ENCODE peak calls at places on chromosome 15, in ten cellular contexts. I is left lung, D is colonic mucosa, M is right atrium auricular region, W is prostate gland, N is keratinocyte, E is uterus, Q is mucosa of descending colon, R is fibroblast of lung, F is PC-3. C is an unnamed sample.

GRCh38 chr15:68672781-68673205 is 94.0 kb downstream of the CORO2B start:
- DNase-seq in I (no peak), D (no peak), M (no peak), W (no peak), N (no peak), E (no peak), Q (no peak), R (peak; percentile 3), F (peak; percentile 7), C (no peak)

GRCh38 chr15:101318810-101319200 is 23.8 kb upstream of the SNRPA1 start:
- DNase-seq in I (no peak), D (no peak), M (no peak), W (no peak), N (no peak), E (no peak), Q (no peak), R (no peak), F (no peak), C (no peak)

GRCh38 chr15:70447511-70447910 is 315.8 kb downstream of the UACA start:
- DNase-seq in I (no peak), D (no peak), M (no peak), W (no peak), N (no peak), E (no peak), Q (no peak), R (no peak), F (no peak), C (no peak)

GRCh38 chr15:81297580-81298575 is 26.1 kb downstream of the STARD5 start:
- DNase-seq in I (no peak), D (no peak), M (no peak), W (no peak), N (no peak), E (no peak), Q (no peak), R (no peak), F (peak; percentile 17), C (no peak)

GRCh38 chr15:81410318-81410753 is 36.3 kb upstream of the TMC3 start:
- DNase-seq in I (no peak), D (peak; percentile 34), M (peak; percentile 89), W (peak; percentile 48), N (peak; percentile 9), E (peak; percentile 40), Q (no peak), R (peak; percentile 56), F (peak; percentile 78), C (no peak)

GRCh38 chr15:65603559-65603958 is 7.4 kb downstream of the INTS14 start:
- DNase-seq in I (no peak), D (no peak), M (no peak), W (no peak), N (no peak), E (no peak), Q (no peak), R (no peak), F (no peak), C (no peak)

GRCh38 chr15:78149805-78150751 is 916 bp downstream of the IDH3A start:
- DNase-seq in I (no peak), D (peak; percentile 55), M (no peak), W (no peak), N (no peak), E (no peak), Q (no peak), R (no peak), F (peak; percentile 38), C (no peak)

GRCh38 chr15:46409879-46410278 is 775.0 kb downstream of the SQOR start:
- DNase-seq in I (no peak), D (no peak), M (no peak), W (no peak), N (no peak), E (no peak), Q (no peak), R (no peak), F (no peak), C (no peak)

GRCh38 chr15:26082833-26083174 is 219.7 kb upstream of the ATP10A start:
- DNase-seq in I (no peak), D (peak; percentile 22), M (no peak), W (peak; percentile 22), N (no peak), E (no peak), Q (no peak), R (no peak), F (no peak), C (no peak)

GRCh38 chr15:26081758-26082068 is 218.6 kb upstream of the ATP10A start:
- DNase-seq in I (no peak), D (no peak), M (no peak), W (no peak), N (no peak), E (no peak), Q (no peak), R (no peak), F (no peak), C (no peak)

GRCh38 chr15:26082069-26082832 is 219.1 kb upstream of the ATP10A start:
- DNase-seq in I (peak; percentile 96), D (peak; percentile 96), M (peak; percentile 99), W (peak; percentile 98), N (peak; percentile 70), E (peak; percentile 95), Q (peak; percentile 95), R (peak; percentile 91), F (peak; percentile 97), C (peak; percentile 98)

GRCh38 chr15:26087395-26087794 is 224.3 kb upstream of the ATP10A start:
- DNase-seq in I (no peak), D (no peak), M (no peak), W (no peak), N (no peak), E (no peak), Q (no peak), R (peak; percentile 77), F (peak; percentile 68), C (no peak)

DNA sequence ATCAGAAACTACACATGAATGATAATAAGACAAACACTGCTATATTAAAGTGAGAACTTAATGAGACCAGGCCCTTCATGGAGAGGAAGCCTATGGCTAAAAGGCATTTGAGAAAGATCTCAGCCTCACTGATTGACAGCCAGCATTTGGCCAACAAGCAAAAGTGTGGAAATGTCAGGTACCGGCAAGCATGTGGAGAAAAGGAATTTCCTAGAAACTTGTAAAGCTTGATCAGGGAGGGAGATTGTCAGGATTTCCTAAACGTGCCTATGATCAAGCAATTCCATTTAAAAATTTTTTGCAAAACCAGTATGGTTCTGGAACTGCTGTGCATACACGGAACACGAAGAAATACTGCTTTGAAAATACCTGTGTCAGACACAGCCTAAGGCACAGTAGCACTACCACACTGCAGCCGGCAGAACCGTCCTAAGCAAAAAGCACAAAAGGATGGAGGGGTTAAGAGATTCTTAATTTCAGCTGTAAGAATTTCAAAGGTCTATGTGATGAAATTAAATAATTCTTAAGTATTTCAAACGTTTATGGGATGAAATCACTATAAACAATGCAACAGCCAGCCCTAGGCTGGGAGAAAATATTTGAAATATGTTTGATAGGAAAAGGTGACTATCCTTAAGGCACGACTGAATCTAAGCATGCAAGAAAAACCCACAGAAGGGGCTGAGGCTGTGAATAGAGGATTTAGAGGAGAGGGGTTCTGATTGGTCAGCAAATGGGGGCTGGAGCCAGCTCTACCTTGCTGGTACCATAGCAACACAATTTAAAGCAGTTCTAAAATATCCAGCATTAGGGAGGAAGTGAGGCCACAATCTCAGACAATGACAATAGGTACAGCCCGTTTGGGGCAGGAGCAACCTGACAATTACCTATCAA is 220.6 kb upstream of the ATP10A start:
- DNase-seq in I (no peak), D (no peak), M (no peak), W (no peak), N (no peak), E (no peak), Q (no peak), R (peak; percentile 51), F (no peak), C (no peak)
- H3K4me1 ChIP-seq in I (no peaks in the 10 kb centered on the region), D (no peaks in the 10 kb centered on the region), M (no peaks in the 10 kb centered on the region), W (no peaks in the 10 kb centered on the region), N (peaks cover 5% of the 10 kb centered on the region), E (no peaks in the 10 kb centered on the region), Q (no peaks in the 10 kb centered on the region), R (peaks cover 2% of the 10 kb centered on the region), F (peaks cover 22% of the 10 kb centered on the region), C (peaks cover 6% of the 10 kb centered on the region)

GRCh38 chr15:60935130-60935529 is 294.0 kb downstream of the RORA start:
- DNase-seq in I (no peak), D (no peak), M (no peak), W (no peak), N (no peak), E (no peak), Q (no peak), R (no peak), F (no peak), C (no peak)

GRCh38 chr15:60928987-60929386 is 300.1 kb downstream of the RORA start:
- DNase-seq in I (no peak), D (no peak), M (no peak), W (no peak), N (no peak), E (no peak), Q (no peak), R (no peak), F (no peak), C (no peak)

GRCh38 chr15:60936186-60936585 is 292.9 kb downstream of the RORA start:
- DNase-seq in I (no peak), D (no peak), M (no peak), W (no peak), N (no peak), E (no peak), Q (no peak), R (no peak), F (no peak), C (no peak)

GRCh38 chr15:60933914-60934885 is 294.9 kb downstream of the RORA start:
- DNase-seq in I (no peak), D (no peak), M (no peak), W (no peak), N (no peak), E (no peak), Q (no peak), R (peak; percentile 21), F (no peak), C (no peak)

DNA sequence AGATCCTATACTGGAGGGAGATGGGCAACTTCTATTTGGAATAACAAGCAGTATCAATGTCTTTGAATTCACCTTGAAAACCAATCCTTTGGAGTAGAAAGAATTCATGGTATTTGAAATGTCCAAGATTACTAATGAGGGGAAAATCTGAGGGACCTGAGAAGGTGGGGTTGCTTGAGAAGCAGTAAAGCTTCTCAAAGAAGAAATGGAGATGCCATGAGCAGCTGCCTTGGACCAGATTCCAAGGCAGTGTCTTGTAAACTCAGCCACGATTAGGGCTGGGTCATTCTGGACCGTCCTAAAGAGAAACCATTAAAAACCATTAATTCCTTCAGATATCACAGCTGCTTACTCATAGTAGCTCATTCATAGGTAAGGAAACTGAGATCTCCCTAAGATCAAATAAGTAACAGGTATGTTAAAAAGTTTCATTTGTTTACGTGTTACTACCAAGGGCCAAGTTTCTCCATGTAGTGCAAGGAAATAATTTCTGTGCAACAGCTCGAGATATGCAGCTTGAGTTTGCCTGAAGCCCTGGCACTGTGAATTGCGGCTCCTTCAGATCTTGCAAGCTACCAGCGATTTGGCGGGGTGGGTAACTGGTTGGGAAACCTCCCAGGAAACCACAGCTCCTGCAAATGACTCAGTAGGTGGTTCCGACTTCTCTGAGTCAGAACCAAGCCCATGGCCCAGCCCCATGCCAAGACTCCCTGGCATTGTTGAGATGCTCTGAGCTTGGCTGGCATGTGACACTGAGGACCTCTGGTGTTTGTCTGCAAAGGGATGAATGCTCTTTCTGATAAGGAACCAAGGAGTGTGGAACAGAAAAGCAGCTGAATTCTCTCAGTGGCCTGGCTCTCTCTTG is 296.8 kb downstream of the RORA start:
- DNase-seq in I (no peak), D (no peak), M (peak; percentile 63), W (peak; percentile 16), N (peak; percentile 93), E (no peak), Q (no peak), R (peak; percentile 80), F (peak; percentile 88), C (no peak)
- TF ChIP-seq CTCF in I (no peak), D (no peak), M (no peak), W (no peak), N (peak; percentile 78), E (no peak), Q (no peak), R (no peak), F (peak; percentile 65), C (no peak)

DNA sequence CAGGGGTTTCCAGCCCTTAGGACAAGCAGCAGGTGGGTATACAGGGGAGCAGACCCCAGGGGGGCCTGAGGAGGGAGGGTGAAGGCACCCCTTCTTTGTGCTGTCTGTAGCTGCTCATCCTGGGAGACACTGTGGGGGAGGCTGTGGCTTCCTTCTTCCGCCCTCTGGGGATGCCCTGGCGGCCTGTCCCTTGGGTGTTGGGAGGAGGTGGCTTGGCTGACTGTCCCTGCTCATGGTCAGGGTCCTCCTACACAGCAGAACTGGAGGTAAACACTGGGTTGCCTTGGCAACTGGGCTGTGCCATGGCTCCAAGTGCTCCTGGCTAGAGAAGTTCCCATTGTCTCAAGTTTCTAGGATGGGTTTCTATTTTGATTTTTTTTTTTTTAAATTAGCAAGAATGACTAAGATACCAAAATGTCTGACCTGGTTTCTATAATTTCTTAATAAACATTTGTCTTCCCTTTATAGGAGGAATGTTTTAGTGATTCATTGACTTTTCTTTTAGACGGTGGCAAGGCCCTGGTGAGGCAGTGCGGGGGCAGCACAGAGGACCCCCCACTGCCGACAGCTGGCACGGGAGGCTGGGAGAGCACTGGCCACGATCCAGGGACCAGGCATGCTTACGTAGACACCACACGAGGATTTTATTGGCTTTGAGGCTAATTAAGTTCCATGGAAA is 12.4 kb downstream of the KLF13 start:
- DNase-seq in I (no peak), D (no peak), M (peak; percentile 89), W (no peak), N (no peak), E (peak; percentile 53), Q (peak; percentile 73), R (peak; percentile 83), F (peak; percentile 27), C (peak; percentile 78)
- H3K4me1 ChIP-seq in I (peaks cover 65% of the 10 kb centered on the region), D (peaks cover 53% of the 10 kb centered on the region), M (no peaks in the 10 kb centered on the region), W (peaks cover 44% of the 10 kb centered on the region), N (peaks cover 40% of the 10 kb centered on the region), E (peaks cover 31% of the 10 kb centered on the region), Q (peaks cover 85% of the 10 kb centered on the region), R (peaks cover 17% of the 10 kb centered on the region), F (peaks cover 4% of the 10 kb centered on the region), C (peaks cover 15% of the 10 kb centered on the region)

GRCh38 chr15:62452016-62452415 is 286.9 kb upstream of the C2CD4B start:
- DNase-seq in I (no peak), D (no peak), M (no peak), W (no peak), N (no peak), E (no peak), Q (no peak), R (no peak), F (no peak), C (no peak)

GRCh38 chr15:62450061-62450460 is 285.0 kb upstream of the C2CD4B start:
- DNase-seq in I (no peak), D (no peak), M (no peak), W (no peak), N (no peak), E (no peak), Q (no peak), R (no peak), F (no peak), C (no peak)

GRCh38 chr15:62446984-62447383 is 281.9 kb upstream of the C2CD4B start:
- DNase-seq in I (no peak), D (no peak), M (no peak), W (no peak), N (no peak), E (no peak), Q (no peak), R (no peak), F (no peak), C (no peak)

GRCh38 chr15:62447742-62448141 is 282.7 kb upstream of the C2CD4B start:
- DNase-seq in I (no peak), D (no peak), M (no peak), W (no peak), N (no peak), E (no peak), Q (no peak), R (no peak), F (no peak), C (no peak)

DNA sequence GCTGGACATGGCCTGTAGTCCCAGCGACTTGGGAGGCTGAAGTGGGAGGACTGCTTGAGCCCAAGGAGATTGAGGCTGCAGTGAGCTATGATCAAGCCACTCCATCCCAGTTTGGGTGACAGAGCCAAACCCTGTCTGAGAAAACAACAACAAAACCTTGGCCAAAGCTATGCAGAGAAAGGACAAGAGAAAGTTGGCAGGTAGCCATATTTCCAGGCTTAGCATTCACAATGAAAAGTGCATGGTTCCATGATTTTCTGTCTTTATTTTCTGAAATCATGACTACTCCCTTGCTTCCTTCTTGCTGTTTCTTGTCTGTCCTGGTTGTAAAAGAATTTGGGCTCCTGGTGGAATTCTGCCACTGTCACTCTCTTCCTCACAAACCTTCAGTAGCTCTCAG is 284.6 kb upstream of the C2CD4B start:
- DNase-seq in I (no peak), D (no peak), M (no peak), W (no peak), N (no peak), E (no peak), Q (no peak), R (no peak), F (no peak), C (no peak)
- TF ChIP-seq CTCF in I (no peak), D (no peak), M (no peak), W (no peak), N (no peak), E (no peak), Q (no peak), R (no peak), F (no peak), C (no peak)